ENCODE peak calls at places on chromosomes 12 and 14, in eight cellular contexts. U is tibial artery; T is mesendoderm; J is OCI-LY7; M is A549; S is effector memory CD4-positive, alpha-beta T cell; X is lung; F is RWPE2. O is an unnamed sample.

GRCh38 chr14:105439179-105439578 is 19.6 kb downstream of the MTA1 start:
- DNase-seq in U (no peak), T (no peak), J (no peak), M (no peak), S (no peak), X (no peak), F (no peak), O (no peak)

GRCh38 chr12:111409403-111410228 is 3.9 kb downstream of the SH2B3 start:
- DNase-seq in U (peak; percentile 53), T (peak; percentile 79), J (peak; percentile 37), M (no peak), S (no peak), X (peak; percentile 44), F (no peak), O (peak; percentile 86)

GRCh38 chr14:34770901-34771300 is 56.5 kb upstream of the CFL2 start:
- DNase-seq in U (no peak), T (no peak), J (no peak), M (no peak), S (no peak), X (no peak), F (no peak), O (no peak)

GRCh38 chr14:104665092-104665662 is 24.2 kb upstream of the INF2 start:
- DNase-seq in U (no peak), T (no peak), J (no peak), M (no peak), S (no peak), X (no peak), F (no peak), O (no peak)

GRCh38 chr12:105369014-105369413 is 38.5 kb downstream of the C12orf75 start:
- DNase-seq in U (no peak), T (no peak), J (no peak), M (no peak), S (no peak), X (no peak), F (no peak), O (no peak)

GRCh38 chr12:19972325-19973288 is 395.7 kb upstream of the PDE3A start:
- DNase-seq in U (no peak), T (peak; percentile 29), J (no peak), M (no peak), S (no peak), X (no peak), F (no peak), O (no peak)

GRCh38 chr12:29655861-29656260 is 127.9 kb downstream of the TMTC1 start:
- DNase-seq in U (no peak), T (no peak), J (no peak), M (no peak), S (no peak), X (no peak), F (no peak), O (peak; percentile 26)

GRCh38 chr14:31172084-31172483 is 35.5 kb downstream of the HECTD1 start:
- DNase-seq in U (no peak), T (no peak), J (no peak), M (no peak), S (no peak), X (no peak), F (no peak), O (no peak)

GRCh38 chr12:4271433-4272013 is 2.0 kb upstream of the CCND2 start:
- DNase-seq in U (no peak), T (no peak), J (no peak), M (no peak), S (no peak), X (no peak), F (no peak), O (no peak)

GRCh38 chr12:67155863-67156262 is 113.3 kb upstream of the CAND1 start:
- DNase-seq in U (no peak), T (no peak), J (no peak), M (peak; percentile 10), S (no peak), X (no peak), F (no peak), O (no peak)

GRCh38 chr14:52802597-52802996 is 11.2 kb upstream of the GNPNAT1 start:
- DNase-seq in U (no peak), T (no peak), J (no peak), M (peak; percentile 31), S (no peak), X (no peak), F (no peak), O (no peak)

GRCh38 chr14:105888151-105888550 is 361.8 kb downstream of the TMEM121 start:
- DNase-seq in U (no peak), T (no peak), J (no peak), M (no peak), S (no peak), X (no peak), F (peak; percentile 31), O (no peak)

GRCh38 chr14:74239848-74240793 is 872 bp downstream of the VSX2 start:
- DNase-seq in U (no peak), T (peak; percentile 41), J (no peak), M (no peak), S (no peak), X (no peak), F (no peak), O (no peak)
- H3K4me3 ChIP-seq in U (peak overlapping the region; percentile 8), T (no peak overlapping the region), J (no peak overlapping the region), M (no peak overlapping the region), S (peak overlapping the region; percentile 29), X (no peak overlapping the region), F (no peak overlapping the region), O (peak overlapping the region; percentile 38)

GRCh38 chr12:108566452-108566851 is 4.1 kb downstream of the ISCU start:
- DNase-seq in U (no peak), T (no peak), J (no peak), M (no peak), S (no peak), X (no peak), F (no peak), O (no peak)
- H3K27ac ChIP-seq in U (no peak overlapping the region), T (no peak overlapping the region), J (peak overlapping the region; percentile 93), M (peak overlapping the region; percentile 72), S (peak overlapping the region; percentile 51), X (peak overlapping the region; percentile 83), F (peak overlapping the region; percentile 39), O (no peak overlapping the region)

GRCh38 chr12:118311666-118312065 is 61.0 kb downstream of the TAOK3 start:
- DNase-seq in U (no peak), T (no peak), J (no peak), M (no peak), S (no peak), X (no peak), F (no peak), O (no peak)
- H3K4me1 ChIP-seq in U (peaks cover 20% of the 10 kb centered on the region), T (no peaks in the 10 kb centered on the region), J (peaks cover 34% of the 10 kb centered on the region), M (peaks cover 17% of the 10 kb centered on the region), S (peaks cover 2% of the 10 kb centered on the region), X (peaks cover 3% of the 10 kb centered on the region), F (peaks cover 42% of the 10 kb centered on the region), O (peaks cover 21% of the 10 kb centered on the region)

DNA sequence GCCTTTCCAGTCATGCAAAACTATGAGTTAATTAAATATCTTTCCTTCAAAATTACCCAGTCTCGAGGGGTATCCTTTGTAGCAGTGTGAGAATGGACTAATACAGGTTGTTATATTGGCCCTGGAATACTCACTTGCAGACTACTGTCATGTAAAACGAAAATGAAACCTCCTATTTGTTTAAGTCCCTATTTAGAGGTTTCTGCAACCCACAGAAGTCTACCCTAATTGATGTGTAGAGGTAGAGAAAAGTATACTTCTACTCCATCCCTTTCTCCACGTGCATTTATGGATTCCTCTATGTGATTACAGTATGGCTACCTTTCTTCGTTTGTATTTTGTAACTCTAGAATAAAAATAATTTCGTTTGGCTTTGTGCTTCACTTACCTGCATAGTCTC is 371.1 kb downstream of the FSCB start:
- DNase-seq in U (no peak), T (no peak), J (no peak), M (no peak), S (no peak), X (no peak), F (no peak), O (no peak)
- H3K4me3 ChIP-seq in U (no peak overlapping the region), T (no peak overlapping the region), J (no peak overlapping the region), M (no peak overlapping the region), S (no peak overlapping the region), X (no peak overlapping the region), F (no peak overlapping the region), O (no peak overlapping the region)

GRCh38 chr12:2282321-2282720 is 229.5 kb downstream of the CACNA1C start:
- DNase-seq in U (no peak), T (peak; percentile 82), J (no peak), M (no peak), S (no peak), X (no peak), F (no peak), O (no peak)

GRCh38 chr12:2283480-2283879 is 230.7 kb downstream of the CACNA1C start:
- DNase-seq in U (peak; percentile 16), T (no peak), J (no peak), M (no peak), S (no peak), X (no peak), F (no peak), O (no peak)

GRCh38 chr12:2284321-2284813 is 231.6 kb downstream of the CACNA1C start:
- DNase-seq in U (peak; percentile 32), T (no peak), J (no peak), M (no peak), S (no peak), X (no peak), F (no peak), O (no peak)

GRCh38 chr12:2283910-2284309 is 231.1 kb downstream of the CACNA1C start:
- DNase-seq in U (peak; percentile 26), T (no peak), J (peak; percentile 47), M (no peak), S (no peak), X (no peak), F (no peak), O (no peak)

DNA sequence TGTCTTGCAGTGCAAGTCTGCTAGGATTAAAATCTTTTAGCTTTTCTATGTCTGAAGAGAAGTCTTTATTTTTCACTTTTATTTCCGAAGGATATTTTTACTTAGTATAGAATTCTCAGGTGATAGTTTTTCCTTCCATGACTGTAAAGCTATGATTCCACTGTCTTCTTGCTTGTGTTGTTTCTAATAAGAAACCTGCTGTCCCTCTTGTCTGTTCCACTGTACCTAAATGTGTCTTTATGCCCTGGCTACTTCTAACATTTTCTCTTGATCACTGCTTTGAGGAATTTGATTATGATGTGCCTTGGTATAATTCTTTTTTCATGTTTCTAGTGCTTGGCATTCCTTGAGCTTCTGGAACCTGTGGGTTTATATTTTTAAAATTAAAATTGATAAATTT is 228.7 kb downstream of the CACNA1C start:
- DNase-seq in U (no peak), T (no peak), J (no peak), M (no peak), S (no peak), X (no peak), F (no peak), O (no peak)
- H3K27ac ChIP-seq in U (no peak overlapping the region), T (no peak overlapping the region), J (no peak overlapping the region), M (no peak overlapping the region), S (no peak overlapping the region), X (no peak overlapping the region), F (no peak overlapping the region), O (no peak overlapping the region)